ENCODE peak calls at places on chromosome 1, in five cellular contexts. N is neural progenitor cell, V is GM23338, D is psoas muscle, W is bronchial epithelial cell. O is an unnamed sample.

GRCh38 chr1:188127507-188127906 is 1298.8 kb downstream of the PLA2G4A start:
- DNase-seq in N (no peak), D (no peak), V (no peak), W (peak), O (peak)

GRCh38 chr1:225816643-225817538 is 7.0 kb downstream of the EPHX1 start:
- DNase-seq in W (no peak), D (peak), V (peak), N (no peak), O (no peak)

GRCh38 chr1:205188132-205188531 is 23.4 kb downstream of the DSTYK start:
- DNase-seq in V (no peak), N (no peak), D (no peak), W (peak), O (peak)

GRCh38 chr1:15945011-15945831 is 30.7 kb downstream of the ZBTB17 start:
- DNase-seq in W (no peak), D (no peak), N (no peak), V (no peak), O (no peak)

GRCh38 chr1:27044613-27045091 is 32.0 kb upstream of the TENT5B start:
- DNase-seq in N (peak), D (peak), W (peak), V (peak), O (peak)

GRCh38 chr1:218642033-218642954 is 297.2 kb downstream of the TGFB2 start:
- DNase-seq in D (no peak), N (no peak), V (no peak), W (no peak), O (peak)

GRCh38 chr1:180156631-180157091 is 2.0 kb downstream of the QSOX1 start:
- DNase-seq in D (no peak), W (peak), V (no peak), N (no peak), O (peak)

GRCh38 chr1:2166695-2167094 is 27.9 kb downstream of the FAAP20 start:
- DNase-seq in N (no peak), W (no peak), D (no peak), V (no peak), O (no peak)

GRCh38 chr1:198443374-198444233 is 96.9 kb downstream of the ATP6V1G3 start:
- DNase-seq in W (peak), N (no peak), V (no peak), D (no peak), O (peak)

GRCh38 chr1:28172690-28173150 is 3.8 kb downstream of the PTAFR start:
- DNase-seq in N (no peak), V (no peak), D (peak), W (no peak), O (no peak)

GRCh38 chr1:195981448-195982139 is 626.6 kb downstream of the KCNT2 start:
- DNase-seq in D (no peak), N (no peak), V (no peak), W (peak), O (peak)

GRCh38 chr1:6462412-6463119 is 3.4 kb downstream of the TNFRSF25 start:
- DNase-seq in W (no peak), N (no peak), V (no peak), D (no peak), O (no peak)

GRCh38 chr1:6461538-6462411 is 4.2 kb downstream of the TNFRSF25 start:
- DNase-seq in V (no peak), N (no peak), W (no peak), D (no peak), O (no peak)

GRCh38 chr1:6460349-6461236 is 5.4 kb downstream of the TNFRSF25 start:
- DNase-seq in N (no peak), V (no peak), W (no peak), D (no peak), O (no peak)

GRCh38 chr1:6461237-6461530 is 4.8 kb downstream of the TNFRSF25 start:
- DNase-seq in N (no peak), D (no peak), W (no peak), V (no peak), O (no peak)

GRCh38 chr1:6459850-6460265 is 6.1 kb downstream of the TNFRSF25 start:
- DNase-seq in N (peak), D (no peak), V (no peak), W (no peak), O (no peak)
- H3K4me3 ChIP-seq in N (no peak), D (no peak), V (peak), W (no peak), O (no peak)

GRCh38 chr1:224051086-224051406 is 62.9 kb upstream of the FBXO28 start:
- DNase-seq in D (no peak), W (no peak), V (no peak), N (no peak), O (no peak)
- TF ChIP-seq CTCF in D (no peak), W (no peak), V (no peak), N (no peak), O (no peak)

GRCh38 chr1:25902462-25902861 is 3.8 kb downstream of the STMN1 start:
- DNase-seq in N (no peak), V (no peak), W (no peak), D (no peak), O (no peak)
- H3K4me3 ChIP-seq in N (no peak), V (no peak), W (no peak), D (no peak), O (no peak)

GRCh38 chr1:207052736-207053545 is at the start of gene PFKFB2:
- DNase-seq in W (peak), V (peak), N (peak), D (peak), O (peak)
- TF ChIP-seq CTCF in W (peak), V (no peak), N (peak), D (no peak), O (peak)